ENCODE peak calls at places on chromosomes 12 and 14, in eight cellular contexts. M is NCI-H69, W is AG09319, I is T-cell, V is NCI-H1417, G is non-pigmented ciliary epithelial cell, U is heart right ventricle, E is T-helper 17 cell. S is an unnamed sample.

GRCh38 chr12:29591140-29592020 is 93.9 kb upstream of the OVCH1 start:
- DNase-seq in I (no peak), E (no peak), M (peak), V (no peak), U (no peak), W (no peak), G (no peak), S (no peak)

GRCh38 chr14:100634026-100634425 is 46.8 kb upstream of the BEGAIN start:
- DNase-seq in W (no peak), U (no peak), I (no peak), V (peak), G (no peak), M (peak), E (no peak), S (no peak)

GRCh38 chr12:52267699-52268098 is 6.7 kb upstream of the KRT86 start:
- DNase-seq in U (no peak), W (no peak), M (no peak), G (no peak), V (no peak), E (no peak), I (no peak), S (no peak)

GRCh38 chr14:31787377-31787776 is 226.2 kb downstream of the NUBPL start:
- DNase-seq in M (peak), E (no peak), U (no peak), W (no peak), V (no peak), I (no peak), G (no peak), S (no peak)

GRCh38 chr12:130418261-130418660 is 80.6 kb downstream of the PIWIL1 start:
- DNase-seq in W (no peak), G (no peak), V (no peak), I (no peak), U (no peak), M (no peak), E (no peak), S (no peak)

GRCh38 chr14:104467641-104468040 is 111.9 kb upstream of the C14orf180 start:
- DNase-seq in I (no peak), W (no peak), G (no peak), U (no peak), E (no peak), V (no peak), M (no peak), S (no peak)

GRCh38 chr12:8609061-8609570 is 3.5 kb downstream of the AICDA start:
- DNase-seq in W (peak), G (peak), V (peak), E (no peak), I (no peak), M (peak), U (no peak), S (peak)

GRCh38 chr14:35687335-35687939 is 121.7 kb downstream of the RALGAPA1 start:
- DNase-seq in G (peak), E (no peak), U (no peak), I (no peak), V (peak), M (peak), W (peak), S (peak)

S was measured in activated CD8-positive, alpha-beta T cell treated with anti-CD3 and anti-CD28 coated beads for 36 hours.